ENCODE peak calls at places on chromosome 16, in six cellular contexts. X is GM23338, N is heart right ventricle, S is transverse colon, K is BJ, E is aorta. J is an unnamed sample. For H3K27me3, the result is how much of the 10 kb centered on the place peaks cover.

GRCh38 chr16:57260294-57260929 is 15.4 kb downstream of the ARL2BP start:
- DNase-seq in K (peak), E (peak), S (peak), X (peak), N (no peak), J (peak)

GRCh38 chr16:57196753-57197152 is 10.6 kb downstream of the RSPRY1 start:
- DNase-seq in S (no peak), E (no peak), X (no peak), N (no peak), K (no peak), J (no peak)

GRCh38 chr16:1723450-1724147 is 17.6 kb downstream of the MAPK8IP3 start:
- DNase-seq in E (no peak), X (peak), S (peak), K (no peak), N (no peak), J (peak)

GRCh38 chr16:77225182-77225581 is 26.0 kb downstream of the SYCE1L start:
- DNase-seq in S (no peak), K (no peak), N (no peak), E (no peak), X (no peak), J (no peak)

GRCh38 chr16:85673529-85674417 is 15.0 kb downstream of the GINS2 start:
- DNase-seq in E (peak), N (peak), K (no peak), S (no peak), X (no peak), J (no peak)

GRCh38 chr16:57258910-57259475 is 13.9 kb downstream of the ARL2BP start:
- DNase-seq in X (no peak), S (peak), E (peak), N (no peak), K (no peak), J (peak)

GRCh38 chr16:87818533-87819161 is 50.7 kb downstream of the SLC7A5 start:
- DNase-seq in K (no peak), X (no peak), N (no peak), E (no peak), S (no peak), J (peak)

GRCh38 chr16:12543700-12544476 is 259.8 kb downstream of the CPPED1 start:
- DNase-seq in N (no peak), X (no peak), K (no peak), S (no peak), E (no peak), J (no peak)

GRCh38 chr16:87391324-87391949 is 699 bp upstream of the MAP1LC3B start:
- DNase-seq in X (peak), E (peak), S (peak), K (no peak), N (peak), J (peak)

GRCh38 chr16:35510701-35511100 is 2051.3 kb downstream of the TP53TG3F start:
- DNase-seq in X (no peak), S (no peak), N (no peak), E (no peak), K (no peak), J (no peak)

GRCh38 chr16:19753815-19754643 is 36.0 kb downstream of the IQCK start:
- DNase-seq in E (no peak), K (no peak), N (no peak), S (peak), X (no peak), J (peak)

GRCh38 chr16:24626251-24626650 is 86.9 kb downstream of the RBBP6 start:
- DNase-seq in X (no peak), E (no peak), S (no peak), N (no peak), K (no peak), J (no peak)

GRCh38 chr16:70597135-70597534 is 49.2 kb upstream of the IL34 start:
- DNase-seq in E (no peak), X (no peak), K (no peak), S (no peak), N (no peak), J (no peak)

GRCh38 chr16:55703003-55704001 is 47.5 kb downstream of the SLC6A2 start:
- DNase-seq in E (no peak), N (peak), S (no peak), X (peak), K (no peak), J (peak)

GRCh38 chr16:79784007-79784406 is 183.5 kb upstream of the MAF start:
- DNase-seq in E (no peak), X (no peak), S (no peak), K (no peak), N (no peak), J (no peak)

GRCh38 chr16:86995456-86995855 is 321.7 kb downstream of the C16orf95 start:
- DNase-seq in X (peak), E (no peak), N (no peak), K (no peak), S (no peak), J (no peak)

GRCh38 chr16:71369494-71369893 is 11.0 kb downstream of the CALB2 start:
- DNase-seq in S (no peak), X (no peak), E (no peak), K (no peak), N (no peak), J (no peak)

GRCh38 chr16:88315543-88316105 is 67.1 kb upstream of the ZNF469 start:
- DNase-seq in X (no peak), N (peak), K (no peak), S (peak), E (peak), J (peak)

GRCh38 chr16:54324716-54325115 is 38.1 kb upstream of the IRX3 start:
- DNase-seq in S (no peak), E (no peak), K (no peak), X (no peak), N (no peak), J (no peak)

GRCh38 chr16:31149894-31150890 is at the start of gene PRSS36:
- DNase-seq in X (peak), N (no peak), E (no peak), S (peak), K (no peak), J (no peak)

GRCh38 chr16:13939821-13940220 is 19.9 kb downstream of the ERCC4 start:
- DNase-seq in K (no peak), E (no peak), X (no peak), N (no peak), S (no peak), J (no peak)

GRCh38 chr16:49012961-49013726 is 268.5 kb downstream of the CBLN1 start:
- DNase-seq in N (peak), E (no peak), K (no peak), X (no peak), S (peak), J (no peak)

GRCh38 chr16:58026705-58027340 is 1.3 kb downstream of the MMP15 start:
- DNase-seq in N (no peak), E (peak), K (no peak), X (peak), S (peak), J (no peak)

GRCh38 chr16:69253796-69254426 is 57.2 kb upstream of the VPS4A start:
- DNase-seq in K (no peak), E (no peak), S (no peak), X (no peak), N (no peak), J (no peak)

GRCh38 chr16:12409700-12410099 is 394.0 kb downstream of the CPPED1 start:
- DNase-seq in K (no peak), N (no peak), S (no peak), X (no peak), E (no peak), J (no peak)

GRCh38 chr16:11263737-11264136 is 5.4 kb downstream of the TNP2 start:
- DNase-seq in N (no peak), S (no peak), K (no peak), X (no peak), E (no peak), J (no peak)

GRCh38 chr16:88454315-88455057 is 1.4 kb downstream of the ZFPM1 start:
- DNase-seq in S (peak), E (no peak), K (no peak), N (no peak), X (peak), J (no peak)

GRCh38 chr16:57577691-57578224 is 35.3 kb downstream of the ADGRG5 start:
- DNase-seq in X (no peak), E (peak), K (no peak), S (no peak), N (no peak), J (no peak)

GRCh38 chr16:79677799-79678525 is 77.4 kb upstream of the MAF start:
- DNase-seq in X (no peak), N (no peak), K (no peak), S (no peak), E (no peak), J (no peak)

GRCh38 chr16:20851601-20852000 is 45.3 kb downstream of the REXO5 start:
- DNase-seq in S (peak), K (peak), E (peak), X (no peak), N (peak), J (peak)

GRCh38 chr16:26772503-26772902 is 294.2 kb upstream of the C16orf82 start:
- DNase-seq in K (no peak), N (no peak), E (no peak), S (no peak), X (no peak), J (no peak)

GRCh38 chr16:3774156-3774767 is 56.9 kb upstream of the TRAP1 start:
- DNase-seq in E (no peak), N (peak), S (no peak), X (no peak), K (peak), J (no peak)

GRCh38 chr16:89953671-89954406 is 5.3 kb downstream of the DEF8 start:
- DNase-seq in S (no peak), K (no peak), N (no peak), E (no peak), X (no peak), J (no peak)

DNA sequence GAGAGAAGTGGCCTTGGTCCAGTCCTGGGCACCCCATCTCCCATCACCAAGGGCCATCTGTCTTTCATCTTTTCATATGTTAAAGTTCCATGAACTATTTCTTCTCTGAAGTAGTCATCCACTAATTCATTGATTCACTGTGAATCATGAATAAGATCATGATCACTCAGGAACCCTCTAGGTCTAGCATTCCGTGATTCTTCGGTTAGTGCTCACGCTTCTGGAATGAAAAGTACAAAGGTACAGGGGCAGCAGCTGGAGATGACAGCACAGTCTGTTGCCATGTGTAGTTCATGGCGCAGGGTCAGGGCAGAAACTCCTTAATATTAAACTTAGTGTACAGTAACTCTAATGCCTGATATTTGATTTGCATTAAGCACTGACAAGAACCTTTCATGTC is 127.1 kb downstream of the CDH13 start:
- DNase-seq in X (no peak), K (no peak), N (no peak), E (no peak), S (no peak), J (no peak)
- H3K27me3 ChIP-seq in X (under half), K (under half), N (under half), E (under half), S (under half), J (under half)

GRCh38 chr16:6345090-6345489 is 987.6 kb upstream of the RBFOX1 start:
- DNase-seq in E (no peak), N (no peak), K (no peak), X (peak), S (no peak), J (no peak)
- H3K4me3 ChIP-seq in E (no peak), N (no peak), K (no peak), X (no peak), S (no peak), J (no peak)

GRCh38 chr16:561413-561794 is 1.2 kb downstream of the PRR35 start:
- DNase-seq in S (no peak), E (no peak), N (no peak), X (no peak), K (no peak), J (no peak)
- H3K27me3 ChIP-seq in S (half or more), E (under half), N (under half), X (under half), K (under half), J (under half)

GRCh38 chr16:67260426-67261063 is 11.8 kb downstream of the SLC9A5 start:
- DNase-seq in N (no peak), K (no peak), X (peak), S (no peak), E (peak), J (peak)

GRCh38 chr16:67264866-67265265 is 14.5 kb upstream of the PLEKHG4 start:
- DNase-seq in X (no peak), S (no peak), K (no peak), E (peak), N (no peak), J (no peak)

GRCh38 chr16:67263201-67263600 is 14.4 kb downstream of the SLC9A5 start:
- DNase-seq in S (no peak), E (no peak), X (no peak), K (no peak), N (no peak), J (no peak)

GRCh38 chr16:67265834-67266233 is 13.5 kb upstream of the PLEKHG4 start:
- DNase-seq in S (no peak), K (no peak), N (no peak), E (peak), X (no peak), J (no peak)

DNA sequence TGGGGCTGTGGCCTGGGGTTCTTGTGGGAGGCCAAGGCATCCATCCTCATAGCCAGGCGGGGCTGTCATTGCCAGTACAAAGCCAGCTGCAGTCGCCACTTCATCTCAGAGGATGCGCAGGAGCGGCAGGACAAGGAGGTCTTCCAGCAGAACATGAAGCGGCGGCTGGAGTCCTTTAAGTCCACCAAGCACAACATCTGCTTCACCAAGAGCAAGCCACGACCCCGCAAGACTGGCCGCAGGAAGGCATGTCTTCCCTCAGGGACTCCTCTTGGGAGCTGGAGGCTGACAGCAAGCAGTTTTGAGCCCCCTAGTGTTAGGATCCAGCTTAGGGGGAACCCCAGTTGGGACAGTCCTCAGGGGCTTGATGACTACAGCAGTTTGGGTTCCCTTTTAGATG is 15.1 kb upstream of the PLEKHG4 start:
- DNase-seq in K (no peak), S (no peak), E (peak), N (no peak), X (peak), J (no peak)
- H3K4me3 ChIP-seq in K (no peak), S (no peak), E (no peak), N (no peak), X (no peak), J (no peak)

DNA sequence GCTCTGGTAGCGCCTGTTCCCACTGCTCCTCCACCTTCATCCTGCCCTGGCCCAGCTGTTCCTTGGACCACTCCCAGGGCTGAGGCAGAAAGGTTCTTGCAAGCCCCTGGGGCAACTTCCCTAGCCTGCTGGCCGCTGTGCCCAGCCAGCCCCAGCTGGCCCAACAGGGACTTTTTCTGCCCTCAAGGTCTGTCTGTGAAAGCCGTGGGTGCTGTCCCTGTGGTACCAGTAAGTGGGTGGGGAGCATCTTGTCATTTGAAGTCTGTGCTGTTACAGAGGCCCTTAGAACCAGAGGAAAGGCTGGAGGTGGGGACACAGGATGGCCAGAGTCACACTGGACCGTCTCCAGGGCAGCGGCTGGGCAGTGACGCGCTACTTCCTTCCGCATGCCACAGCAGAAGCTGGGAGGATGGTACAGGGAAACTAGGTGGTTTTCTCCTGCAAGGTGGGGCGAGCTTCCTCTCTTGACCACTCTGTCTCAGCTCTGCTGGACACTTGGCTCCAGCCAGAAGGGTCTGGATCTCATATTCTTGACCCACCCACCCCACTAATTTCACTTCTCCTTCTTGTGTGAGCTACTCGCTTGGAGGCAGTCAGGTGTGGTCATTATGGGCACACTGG is 87.8 kb downstream of the PLCG2 start:
- DNase-seq in N (peak), E (no peak), X (no peak), S (peak), K (no peak), J (no peak)
- H3K27me3 ChIP-seq in N (under half), E (under half), X (under half), S (under half), K (under half), J (under half)